ENCODE peak calls at places on chromosome 9, in five cellular contexts. K is activated naive CD8-positive, alpha-beta T cell treated with anti-CD3 and anti-CD28 coated beads for 36 hours; L is heart left ventricle; Q is left ventricle myocardium superior; N is activated T-cell treated with anti-CD3 and anti-CD28 coated beads for 24 hours. E is an unnamed sample.

GRCh38 chr9:68507098-68507795 is 33.4 kb downstream of the TMEM252 start:
- DNase-seq in L (no peak), N (no peak), Q (no peak), K (no peak), E (no peak)

GRCh38 chr9:85264695-85265094 is 477.1 kb downstream of the AGTPBP1 start:
- DNase-seq in L (no peak), Q (no peak), N (no peak), K (no peak), E (no peak)

GRCh38 chr9:110592075-110592830 is 12.7 kb upstream of the SVEP1 start:
- DNase-seq in K (no peak), N (no peak), L (no peak), Q (no peak), E (no peak)

GRCh38 chr9:77712533-77713130 is 64.5 kb upstream of the GNA14 start:
- DNase-seq in L (no peak), N (no peak), Q (no peak), K (no peak), E (no peak)

GRCh38 chr9:27421567-27421966 is 102.5 kb upstream of the IFNK start:
- DNase-seq in Q (no peak), N (no peak), L (no peak), K (no peak), E (no peak)

GRCh38 chr9:129143031-129143441 is 31.8 kb downstream of the PTPA start:
- DNase-seq in K (peak; percentile 70), L (peak; percentile 92), N (peak; percentile 57), Q (peak; percentile 92), E (peak; percentile 86)

GRCh38 chr9:133048595-133048994 is 13.2 kb upstream of the CEL start:
- DNase-seq in K (no peak), N (no peak), L (no peak), Q (peak; percentile 43), E (peak; percentile 54)

GRCh38 chr9:93061791-93062299 is 3.3 kb downstream of the SUSD3 start:
- DNase-seq in N (no peak), K (peak; percentile 48), Q (peak; percentile 16), L (no peak), E (peak; percentile 61)

GRCh38 chr9:25678147-25678666 is at the start of gene TUSC1:
- DNase-seq in L (peak; percentile 90), K (peak; percentile 11), N (no peak), Q (peak; percentile 91), E (peak; percentile 10)